ENCODE peak calls at places on chromosomes 12 and 14, in ten cellular contexts. One of them, this sample, is unnamed.
A peak's percentile ranks its signal among the peaks of the same experiment; 100 is the strongest.

GRCh38 chr14:95609398-95609990 is 74.6 kb downstream of the GLRX5 start:
- DNase-seq in fibroblast of lung: no peak
- DNase-seq in upper lobe of right lung: no peak
- DNase-seq in BJ: no peak
- DNase-seq in lung: no peak
- DNase-seq in coronary artery: no peak
- DNase-seq in HL-60: no peak
- DNase-seq in sigmoid colon: no peak
- DNase-seq in HCT116: peak; percentile 42
- DNase-seq in uterus: no peak
- DNase-seq in this sample: no peak

GRCh38 chr12:116245189-116245588 is 32.3 kb downstream of the MED13L start:
- DNase-seq in lung: no peak
- DNase-seq in fibroblast of lung: peak; percentile 11
- DNase-seq in sigmoid colon: no peak
- DNase-seq in coronary artery: no peak
- DNase-seq in HCT116: no peak
- DNase-seq in uterus: no peak
- DNase-seq in upper lobe of right lung: no peak
- DNase-seq in HL-60: no peak
- DNase-seq in BJ: no peak
- DNase-seq in this sample: no peak

GRCh38 chr12:1213205-1213604 is 222.2 kb downstream of the ERC1 start:
- DNase-seq in sigmoid colon: no peak
- DNase-seq in upper lobe of right lung: no peak
- DNase-seq in uterus: no peak
- DNase-seq in HCT116: no peak
- DNase-seq in HL-60: no peak
- DNase-seq in fibroblast of lung: no peak
- DNase-seq in lung: no peak
- DNase-seq in BJ: no peak
- DNase-seq in coronary artery: no peak
- DNase-seq in this sample: no peak

GRCh38 chr12:29050503-29050902 is 98.6 kb upstream of the FAR2 start:
- DNase-seq in HL-60: no peak
- DNase-seq in fibroblast of lung: no peak
- DNase-seq in BJ: no peak
- DNase-seq in sigmoid colon: no peak
- DNase-seq in lung: no peak
- DNase-seq in uterus: no peak
- DNase-seq in coronary artery: no peak
- DNase-seq in upper lobe of right lung: no peak
- DNase-seq in HCT116: no peak
- DNase-seq in this sample: no peak

GRCh38 chr12:113073586-113073985 is 17.1 kb downstream of the DTX1 start:
- DNase-seq in lung: no peak
- DNase-seq in uterus: no peak
- DNase-seq in fibroblast of lung: no peak
- DNase-seq in sigmoid colon: no peak
- DNase-seq in HL-60: no peak
- DNase-seq in upper lobe of right lung: no peak
- DNase-seq in BJ: no peak
- DNase-seq in HCT116: no peak
- DNase-seq in coronary artery: no peak
- DNase-seq in this sample: no peak

GRCh38 chr12:2129076-2129475 is 76.3 kb downstream of the CACNA1C start:
- DNase-seq in upper lobe of right lung: no peak
- DNase-seq in fibroblast of lung: peak; percentile 50
- DNase-seq in uterus: no peak
- DNase-seq in sigmoid colon: peak; percentile 87
- DNase-seq in coronary artery: no peak
- DNase-seq in HCT116: no peak
- DNase-seq in HL-60: no peak
- DNase-seq in BJ: peak; percentile 78
- DNase-seq in lung: no peak
- DNase-seq in this sample: no peak

GRCh38 chr12:7695159-7695930 is at the start of gene GDF3:
- DNase-seq in lung: peak; percentile 35
- DNase-seq in coronary artery: no peak
- DNase-seq in uterus: peak; percentile 34
- DNase-seq in upper lobe of right lung: no peak
- DNase-seq in HCT116: no peak
- DNase-seq in sigmoid colon: no peak
- DNase-seq in BJ: no peak
- DNase-seq in fibroblast of lung: no peak
- DNase-seq in HL-60: no peak
- DNase-seq in this sample: peak; percentile 17

GRCh38 chr14:94342334-94342934 is 19.3 kb upstream of the SERPINA6 start:
- DNase-seq in HL-60: peak; percentile 38
- DNase-seq in sigmoid colon: peak; percentile 89
- DNase-seq in upper lobe of right lung: peak; percentile 78
- DNase-seq in fibroblast of lung: peak; percentile 100
- DNase-seq in uterus: peak; percentile 76
- DNase-seq in lung: peak; percentile 89
- DNase-seq in HCT116: peak; percentile 95
- DNase-seq in coronary artery: no peak
- DNase-seq in BJ: peak; percentile 95
- DNase-seq in this sample: peak; percentile 97

GRCh38 chr14:95236221-95236620 is 78.9 kb upstream of the DICER1 start:
- DNase-seq in fibroblast of lung: no peak
- DNase-seq in sigmoid colon: peak; percentile 29
- DNase-seq in BJ: no peak
- DNase-seq in lung: no peak
- DNase-seq in upper lobe of right lung: no peak
- DNase-seq in coronary artery: no peak
- DNase-seq in HL-60: no peak
- DNase-seq in HCT116: no peak
- DNase-seq in uterus: no peak
- DNase-seq in this sample: no peak

GRCh38 chr14:91484186-91484585 is 25.9 kb downstream of the PPP4R3A start:
- DNase-seq in uterus: no peak
- DNase-seq in HL-60: no peak
- DNase-seq in HCT116: no peak
- DNase-seq in fibroblast of lung: no peak
- DNase-seq in lung: no peak
- DNase-seq in coronary artery: no peak
- DNase-seq in BJ: no peak
- DNase-seq in sigmoid colon: no peak
- DNase-seq in upper lobe of right lung: no peak
- DNase-seq in this sample: no peak

GRCh38 chr12:20757-21156 is 45.8 kb upstream of the IQSEC3 start:
- DNase-seq in upper lobe of right lung: no peak
- DNase-seq in fibroblast of lung: no peak
- DNase-seq in coronary artery: no peak
- DNase-seq in uterus: no peak
- DNase-seq in BJ: no peak
- DNase-seq in HCT116: no peak
- DNase-seq in sigmoid colon: no peak
- DNase-seq in lung: peak; percentile 27
- DNase-seq in HL-60: no peak
- DNase-seq in this sample: no peak

GRCh38 chr12:131863711-131864396 is 30.6 kb upstream of the ULK1 start:
- DNase-seq in HCT116: no peak
- DNase-seq in fibroblast of lung: no peak
- DNase-seq in sigmoid colon: no peak
- DNase-seq in BJ: no peak
- DNase-seq in upper lobe of right lung: no peak
- DNase-seq in uterus: no peak
- DNase-seq in lung: no peak
- DNase-seq in coronary artery: no peak
- DNase-seq in HL-60: no peak
- DNase-seq in this sample: no peak

GRCh38 chr14:92783813-92784431 is 10.2 kb upstream of the GOLGA5 start:
- DNase-seq in lung: no peak
- DNase-seq in HCT116: peak; percentile 62
- DNase-seq in upper lobe of right lung: no peak
- DNase-seq in HL-60: no peak
- DNase-seq in coronary artery: no peak
- DNase-seq in uterus: peak; percentile 34
- DNase-seq in BJ: no peak
- DNase-seq in sigmoid colon: no peak
- DNase-seq in fibroblast of lung: peak; percentile 61
- DNase-seq in this sample: no peak

GRCh38 chr14:34365309-34365915 is 96.6 kb downstream of the SPTSSA start:
- DNase-seq in upper lobe of right lung: no peak
- DNase-seq in BJ: no peak
- DNase-seq in HL-60: no peak
- DNase-seq in coronary artery: no peak
- DNase-seq in fibroblast of lung: no peak
- DNase-seq in sigmoid colon: no peak
- DNase-seq in uterus: no peak
- DNase-seq in lung: no peak
- DNase-seq in HCT116: no peak
- DNase-seq in this sample: no peak

GRCh38 chr12:124321556-124322270 is 26.8 kb downstream of the RFLNA start:
- DNase-seq in uterus: no peak
- DNase-seq in upper lobe of right lung: no peak
- DNase-seq in HCT116: no peak
- DNase-seq in lung: no peak
- DNase-seq in sigmoid colon: no peak
- DNase-seq in coronary artery: no peak
- DNase-seq in BJ: no peak
- DNase-seq in fibroblast of lung: peak; percentile 38
- DNase-seq in HL-60: no peak
- DNase-seq in this sample: no peak

GRCh38 chr14:59028476-59029202 is 159.8 kb upstream of the DAAM1 start:
- DNase-seq in HL-60: peak; percentile 4
- DNase-seq in sigmoid colon: peak; percentile 70
- DNase-seq in uterus: peak; percentile 21
- DNase-seq in HCT116: peak; percentile 68
- DNase-seq in lung: peak; percentile 45
- DNase-seq in BJ: peak; percentile 93
- DNase-seq in upper lobe of right lung: no peak
- DNase-seq in fibroblast of lung: peak; percentile 95
- DNase-seq in coronary artery: no peak
- DNase-seq in this sample: peak; percentile 23

DNA sequence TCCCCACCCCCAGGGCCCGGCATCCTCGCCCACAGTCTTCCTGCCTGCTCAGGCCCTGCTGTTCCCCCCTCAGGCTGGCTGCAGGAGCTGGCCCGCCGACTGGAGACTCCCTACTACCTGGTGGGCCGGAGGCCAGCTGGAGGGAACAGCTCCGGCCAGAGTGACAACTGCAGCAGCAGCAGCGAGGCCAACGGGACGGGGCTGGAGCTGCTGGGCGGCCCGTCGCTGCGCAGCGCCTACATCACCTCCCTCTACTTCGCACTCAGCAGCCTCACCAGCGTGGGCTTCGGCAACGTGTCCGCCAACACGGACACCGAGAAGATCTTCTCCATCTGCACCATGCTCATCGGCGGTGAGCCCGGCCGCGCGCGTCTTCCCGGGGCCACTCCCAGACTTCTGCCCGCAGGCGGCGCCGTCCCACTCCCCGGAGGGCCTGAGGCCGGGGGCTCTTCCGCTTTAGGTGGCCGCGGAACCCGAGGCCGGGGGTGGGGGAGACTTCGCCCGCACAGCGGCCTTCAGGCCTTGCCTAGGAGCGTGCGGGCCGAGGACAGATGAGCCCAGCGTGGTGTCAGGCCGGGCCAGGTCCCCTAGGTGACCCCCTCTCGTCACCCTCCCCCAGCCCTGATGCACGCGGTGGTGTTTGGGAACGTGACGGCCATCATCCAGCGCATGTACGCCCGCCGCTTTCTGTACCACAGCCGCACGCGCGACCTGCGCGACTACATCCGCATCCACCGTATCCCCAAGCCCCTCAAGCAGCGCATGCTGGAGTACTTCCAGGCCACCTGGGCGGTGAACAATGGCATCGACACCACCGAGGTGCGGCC is 10.2 kb downstream of the KCNH3 start:
- DNase-seq in lung: no peak
- DNase-seq in coronary artery: no peak
- DNase-seq in HL-60: no peak
- DNase-seq in upper lobe of right lung: peak; percentile 66
- DNase-seq in uterus: no peak
- DNase-seq in BJ: no peak
- DNase-seq in fibroblast of lung: peak; percentile 28
- DNase-seq in HCT116: no peak
- DNase-seq in sigmoid colon: no peak
- DNase-seq in this sample: no peak
- H3K4me3 ChIP-seq in lung: no peak overlapping the region
- H3K4me3 ChIP-seq in coronary artery: peak overlapping the region; percentile 68
- H3K4me3 ChIP-seq in HL-60: no peak overlapping the region
- H3K4me3 ChIP-seq in upper lobe of right lung: peak overlapping the region; percentile 36
- H3K4me3 ChIP-seq in uterus: peak overlapping the region; percentile 13
- H3K4me3 ChIP-seq in BJ: peak overlapping the region; percentile 26
- H3K4me3 ChIP-seq in fibroblast of lung: peak overlapping the region; percentile 44
- H3K4me3 ChIP-seq in HCT116: no peak overlapping the region
- H3K4me3 ChIP-seq in sigmoid colon: peak overlapping the region; percentile 50
- H3K4me3 ChIP-seq in this sample: no peak overlapping the region

GRCh38 chr12:100926669-100927248 is 132.2 kb downstream of the ANO4 start:
- DNase-seq in BJ: no peak
- DNase-seq in HCT116: peak; percentile 48
- DNase-seq in fibroblast of lung: peak; percentile 35
- DNase-seq in lung: no peak
- DNase-seq in uterus: no peak
- DNase-seq in coronary artery: no peak
- DNase-seq in upper lobe of right lung: no peak
- DNase-seq in HL-60: no peak
- DNase-seq in sigmoid colon: no peak
- DNase-seq in this sample: no peak
- TF ChIP-seq CTCF in BJ: peak; percentile 51
- TF ChIP-seq CTCF in HCT116: peak; percentile 53
- TF ChIP-seq CTCF in fibroblast of lung: peak; percentile 36
- TF ChIP-seq CTCF in lung: no peak
- TF ChIP-seq CTCF in uterus: no peak
- TF ChIP-seq CTCF in coronary artery: no peak
- TF ChIP-seq CTCF in upper lobe of right lung: no peak
- TF ChIP-seq CTCF in HL-60: no peak
- TF ChIP-seq CTCF in sigmoid colon: no peak
- TF ChIP-seq CTCF in this sample: no peak

GRCh38 chr14:99508896-99509629 is 27.9 kb downstream of the CCNK start:
- DNase-seq in coronary artery: no peak
- DNase-seq in HL-60: no peak
- DNase-seq in HCT116: no peak
- DNase-seq in upper lobe of right lung: no peak
- DNase-seq in BJ: no peak
- DNase-seq in sigmoid colon: no peak
- DNase-seq in lung: no peak
- DNase-seq in uterus: peak; percentile 21
- DNase-seq in fibroblast of lung: no peak
- DNase-seq in this sample: peak; percentile 86
- H3K4me3 ChIP-seq in coronary artery: no peak overlapping the region
- H3K4me3 ChIP-seq in HL-60: no peak overlapping the region
- H3K4me3 ChIP-seq in HCT116: no peak overlapping the region
- H3K4me3 ChIP-seq in upper lobe of right lung: no peak overlapping the region
- H3K4me3 ChIP-seq in BJ: no peak overlapping the region
- H3K4me3 ChIP-seq in sigmoid colon: no peak overlapping the region
- H3K4me3 ChIP-seq in lung: no peak overlapping the region
- H3K4me3 ChIP-seq in uterus: no peak overlapping the region
- H3K4me3 ChIP-seq in fibroblast of lung: no peak overlapping the region
- H3K4me3 ChIP-seq in this sample: no peak overlapping the region

DNA sequence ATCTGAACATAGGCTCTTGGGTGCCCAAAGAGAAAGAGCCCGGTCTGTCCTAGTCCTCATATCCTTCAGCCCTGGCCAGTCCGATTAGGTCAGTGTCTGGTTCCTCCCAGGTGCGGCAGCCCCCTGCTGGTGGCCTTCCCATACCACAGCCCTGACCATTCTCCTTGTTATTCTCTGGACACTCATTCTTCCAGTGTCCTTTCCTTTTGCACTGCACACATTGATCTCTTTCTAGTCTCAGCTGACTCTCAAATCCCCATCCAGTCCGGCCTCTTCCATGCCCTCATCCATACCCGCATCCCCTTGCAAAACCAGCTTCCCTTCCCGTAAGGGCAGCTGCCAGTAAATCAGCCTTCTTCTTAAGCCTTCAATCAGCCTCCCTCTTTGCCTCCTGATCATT is 1316.3 kb downstream of the TMEM121 start:
- DNase-seq in sigmoid colon: no peak
- DNase-seq in coronary artery: no peak
- DNase-seq in HCT116: no peak
- DNase-seq in HL-60: no peak
- DNase-seq in upper lobe of right lung: no peak
- DNase-seq in uterus: no peak
- DNase-seq in BJ: no peak
- DNase-seq in lung: no peak
- DNase-seq in fibroblast of lung: no peak
- DNase-seq in this sample: no peak
- TF ChIP-seq CTCF in sigmoid colon: no peak
- TF ChIP-seq CTCF in coronary artery: no peak
- TF ChIP-seq CTCF in HCT116: no peak
- TF ChIP-seq CTCF in HL-60: peak; percentile 28
- TF ChIP-seq CTCF in upper lobe of right lung: peak; percentile 36
- TF ChIP-seq CTCF in uterus: no peak
- TF ChIP-seq CTCF in BJ: no peak
- TF ChIP-seq CTCF in lung: no peak
- TF ChIP-seq CTCF in fibroblast of lung: no peak
- TF ChIP-seq CTCF in this sample: no peak

This sample was measured in lower leg skin.